ENCODE peak calls at places on chromosome 5, in nine cellular contexts. One of them, this sample, is unnamed.

GRCh38 chr5:73692166-73692640 is 66.2 kb downstream of the ARHGEF28 start:
- DNase-seq in endothelial cell: no peak
- DNase-seq in stimulated activated CD4-positive, alpha-beta T cell treated with anti-CD3 and anti-CD28 coated beads, Interleukin-2, amount 100 ng/mL, for 24 hours: no peak
- DNase-seq in HS-27A: peak; percentile 52
- DNase-seq in NCI-H1105 treated with DMSO at 0.1 percent for 48 hours: no peak
- DNase-seq in SK-N-MC: no peak
- DNase-seq in Peyer's patch: no peak
- DNase-seq in NCI-H1930: no peak
- DNase-seq in pulmonary artery endothelial cell: no peak
- DNase-seq in this sample: no peak

GRCh38 chr5:90709323-90710148 is 150.9 kb downstream of the ADGRV1 start:
- DNase-seq in HS-27A: peak; percentile 1
- DNase-seq in stimulated activated CD4-positive, alpha-beta T cell treated with anti-CD3 and anti-CD28 coated beads, Interleukin-2, amount 100 ng/mL, for 24 hours: peak; percentile 1
- DNase-seq in endothelial cell: peak; percentile 57
- DNase-seq in NCI-H1105 treated with DMSO at 0.1 percent for 48 hours: peak; percentile 28
- DNase-seq in pulmonary artery endothelial cell: peak; percentile 1
- DNase-seq in Peyer's patch: no peak
- DNase-seq in NCI-H1930: no peak
- DNase-seq in SK-N-MC: peak; percentile 12
- DNase-seq in this sample: no peak

GRCh38 chr5:73030995-73031394 is 75.2 kb downstream of the FCHO2 start:
- DNase-seq in stimulated activated CD4-positive, alpha-beta T cell treated with anti-CD3 and anti-CD28 coated beads, Interleukin-2, amount 100 ng/mL, for 24 hours: no peak
- DNase-seq in HS-27A: peak; percentile 52
- DNase-seq in NCI-H1105 treated with DMSO at 0.1 percent for 48 hours: no peak
- DNase-seq in NCI-H1930: no peak
- DNase-seq in pulmonary artery endothelial cell: peak; percentile 45
- DNase-seq in SK-N-MC: no peak
- DNase-seq in Peyer's patch: no peak
- DNase-seq in endothelial cell: no peak
- DNase-seq in this sample: no peak

GRCh38 chr5:6491548-6492290 is 43.1 kb downstream of the UBE2QL1 start:
- DNase-seq in HS-27A: no peak
- DNase-seq in endothelial cell: no peak
- DNase-seq in stimulated activated CD4-positive, alpha-beta T cell treated with anti-CD3 and anti-CD28 coated beads, Interleukin-2, amount 100 ng/mL, for 24 hours: no peak
- DNase-seq in pulmonary artery endothelial cell: no peak
- DNase-seq in SK-N-MC: no peak
- DNase-seq in NCI-H1105 treated with DMSO at 0.1 percent for 48 hours: no peak
- DNase-seq in Peyer's patch: no peak
- DNase-seq in NCI-H1930: no peak
- DNase-seq in this sample: no peak

GRCh38 chr5:123708074-123708806 is 196.3 kb downstream of the CSNK1G3 start:
- DNase-seq in SK-N-MC: no peak
- DNase-seq in Peyer's patch: no peak
- DNase-seq in NCI-H1930: no peak
- DNase-seq in NCI-H1105 treated with DMSO at 0.1 percent for 48 hours: no peak
- DNase-seq in endothelial cell: no peak
- DNase-seq in stimulated activated CD4-positive, alpha-beta T cell treated with anti-CD3 and anti-CD28 coated beads, Interleukin-2, amount 100 ng/mL, for 24 hours: no peak
- DNase-seq in pulmonary artery endothelial cell: peak; percentile 26
- DNase-seq in HS-27A: peak; percentile 73
- DNase-seq in this sample: no peak

GRCh38 chr5:139835656-139836055 is 40.0 kb downstream of the PSD2 start:
- DNase-seq in Peyer's patch: no peak
- DNase-seq in pulmonary artery endothelial cell: no peak
- DNase-seq in endothelial cell: no peak
- DNase-seq in NCI-H1930: no peak
- DNase-seq in SK-N-MC: no peak
- DNase-seq in HS-27A: no peak
- DNase-seq in stimulated activated CD4-positive, alpha-beta T cell treated with anti-CD3 and anti-CD28 coated beads, Interleukin-2, amount 100 ng/mL, for 24 hours: no peak
- DNase-seq in NCI-H1105 treated with DMSO at 0.1 percent for 48 hours: no peak
- DNase-seq in this sample: no peak

GRCh38 chr5:137199966-137200365 is 299.2 kb downstream of the SPOCK1 start:
- DNase-seq in stimulated activated CD4-positive, alpha-beta T cell treated with anti-CD3 and anti-CD28 coated beads, Interleukin-2, amount 100 ng/mL, for 24 hours: no peak
- DNase-seq in NCI-H1930: no peak
- DNase-seq in NCI-H1105 treated with DMSO at 0.1 percent for 48 hours: no peak
- DNase-seq in SK-N-MC: no peak
- DNase-seq in Peyer's patch: no peak
- DNase-seq in pulmonary artery endothelial cell: no peak
- DNase-seq in HS-27A: no peak
- DNase-seq in endothelial cell: no peak
- DNase-seq in this sample: no peak

GRCh38 chr5:172104021-172104420 is 84.0 kb downstream of the STK10 start:
- DNase-seq in stimulated activated CD4-positive, alpha-beta T cell treated with anti-CD3 and anti-CD28 coated beads, Interleukin-2, amount 100 ng/mL, for 24 hours: no peak
- DNase-seq in endothelial cell: no peak
- DNase-seq in NCI-H1930: no peak
- DNase-seq in NCI-H1105 treated with DMSO at 0.1 percent for 48 hours: no peak
- DNase-seq in pulmonary artery endothelial cell: no peak
- DNase-seq in HS-27A: no peak
- DNase-seq in Peyer's patch: no peak
- DNase-seq in SK-N-MC: no peak
- DNase-seq in this sample: no peak

GRCh38 chr5:36240779-36241635 is 718 bp downstream of the NADK2 start:
- DNase-seq in NCI-H1930: peak; percentile 53
- DNase-seq in NCI-H1105 treated with DMSO at 0.1 percent for 48 hours: peak; percentile 40
- DNase-seq in endothelial cell: peak; percentile 71
- DNase-seq in SK-N-MC: no peak
- DNase-seq in stimulated activated CD4-positive, alpha-beta T cell treated with anti-CD3 and anti-CD28 coated beads, Interleukin-2, amount 100 ng/mL, for 24 hours: peak; percentile 50
- DNase-seq in pulmonary artery endothelial cell: no peak
- DNase-seq in HS-27A: peak; percentile 48
- DNase-seq in Peyer's patch: peak; percentile 70
- DNase-seq in this sample: no peak

GRCh38 chr5:149834246-149834855 is 104.2 kb downstream of the PPARGC1B start:
- DNase-seq in SK-N-MC: peak; percentile 59
- DNase-seq in endothelial cell: peak; percentile 76
- DNase-seq in NCI-H1105 treated with DMSO at 0.1 percent for 48 hours: peak; percentile 54
- DNase-seq in NCI-H1930: peak; percentile 36
- DNase-seq in Peyer's patch: no peak
- DNase-seq in HS-27A: no peak
- DNase-seq in stimulated activated CD4-positive, alpha-beta T cell treated with anti-CD3 and anti-CD28 coated beads, Interleukin-2, amount 100 ng/mL, for 24 hours: peak; percentile 36
- DNase-seq in pulmonary artery endothelial cell: peak; percentile 67
- DNase-seq in this sample: no peak

GRCh38 chr5:43874772-43875171 is 271.8 kb downstream of the NNT start:
- DNase-seq in SK-N-MC: no peak
- DNase-seq in endothelial cell: no peak
- DNase-seq in stimulated activated CD4-positive, alpha-beta T cell treated with anti-CD3 and anti-CD28 coated beads, Interleukin-2, amount 100 ng/mL, for 24 hours: no peak
- DNase-seq in Peyer's patch: no peak
- DNase-seq in HS-27A: peak; percentile 86
- DNase-seq in pulmonary artery endothelial cell: no peak
- DNase-seq in NCI-H1930: no peak
- DNase-seq in NCI-H1105 treated with DMSO at 0.1 percent for 48 hours: no peak
- DNase-seq in this sample: no peak

GRCh38 chr5:122184676-122185255 is 55.4 kb downstream of the ZNF474 start:
- DNase-seq in stimulated activated CD4-positive, alpha-beta T cell treated with anti-CD3 and anti-CD28 coated beads, Interleukin-2, amount 100 ng/mL, for 24 hours: no peak
- DNase-seq in endothelial cell: no peak
- DNase-seq in SK-N-MC: no peak
- DNase-seq in pulmonary artery endothelial cell: no peak
- DNase-seq in HS-27A: no peak
- DNase-seq in NCI-H1105 treated with DMSO at 0.1 percent for 48 hours: no peak
- DNase-seq in Peyer's patch: no peak
- DNase-seq in NCI-H1930: no peak
- DNase-seq in this sample: no peak

GRCh38 chr5:350355-350754 is 28.8 kb downstream of the AHRR start:
- DNase-seq in pulmonary artery endothelial cell: no peak
- DNase-seq in NCI-H1930: no peak
- DNase-seq in Peyer's patch: no peak
- DNase-seq in NCI-H1105 treated with DMSO at 0.1 percent for 48 hours: no peak
- DNase-seq in HS-27A: no peak
- DNase-seq in stimulated activated CD4-positive, alpha-beta T cell treated with anti-CD3 and anti-CD28 coated beads, Interleukin-2, amount 100 ng/mL, for 24 hours: no peak
- DNase-seq in SK-N-MC: no peak
- DNase-seq in endothelial cell: no peak
- DNase-seq in this sample: no peak

GRCh38 chr5:150144876-150145275 is 10.8 kb downstream of the PDGFRB start:
- DNase-seq in pulmonary artery endothelial cell: no peak
- DNase-seq in endothelial cell: no peak
- DNase-seq in NCI-H1105 treated with DMSO at 0.1 percent for 48 hours: no peak
- DNase-seq in Peyer's patch: no peak
- DNase-seq in SK-N-MC: no peak
- DNase-seq in NCI-H1930: no peak
- DNase-seq in HS-27A: no peak
- DNase-seq in stimulated activated CD4-positive, alpha-beta T cell treated with anti-CD3 and anti-CD28 coated beads, Interleukin-2, amount 100 ng/mL, for 24 hours: no peak
- DNase-seq in this sample: no peak

GRCh38 chr5:65015767-65016166 is 247.0 kb downstream of the CWC27 start:
- DNase-seq in NCI-H1930: no peak
- DNase-seq in Peyer's patch: no peak
- DNase-seq in HS-27A: no peak
- DNase-seq in NCI-H1105 treated with DMSO at 0.1 percent for 48 hours: no peak
- DNase-seq in pulmonary artery endothelial cell: no peak
- DNase-seq in endothelial cell: no peak
- DNase-seq in stimulated activated CD4-positive, alpha-beta T cell treated with anti-CD3 and anti-CD28 coated beads, Interleukin-2, amount 100 ng/mL, for 24 hours: no peak
- DNase-seq in SK-N-MC: no peak
- DNase-seq in this sample: no peak

GRCh38 chr5:103669615-103670014 is 107.0 kb upstream of the NUDT12 start:
- DNase-seq in Peyer's patch: no peak
- DNase-seq in NCI-H1105 treated with DMSO at 0.1 percent for 48 hours: peak; percentile 93
- DNase-seq in SK-N-MC: no peak
- DNase-seq in pulmonary artery endothelial cell: no peak
- DNase-seq in NCI-H1930: peak; percentile 1
- DNase-seq in endothelial cell: no peak
- DNase-seq in stimulated activated CD4-positive, alpha-beta T cell treated with anti-CD3 and anti-CD28 coated beads, Interleukin-2, amount 100 ng/mL, for 24 hours: no peak
- DNase-seq in HS-27A: no peak
- DNase-seq in this sample: no peak

GRCh38 chr5:140565024-140565779 is 574 bp downstream of the SLC35A4 start:
- DNase-seq in endothelial cell: no peak
- DNase-seq in Peyer's patch: no peak
- DNase-seq in HS-27A: no peak
- DNase-seq in NCI-H1105 treated with DMSO at 0.1 percent for 48 hours: no peak
- DNase-seq in pulmonary artery endothelial cell: no peak
- DNase-seq in SK-N-MC: no peak
- DNase-seq in stimulated activated CD4-positive, alpha-beta T cell treated with anti-CD3 and anti-CD28 coated beads, Interleukin-2, amount 100 ng/mL, for 24 hours: no peak
- DNase-seq in NCI-H1930: no peak
- DNase-seq in this sample: no peak

GRCh38 chr5:151491059-151491458 is 43.7 kb downstream of the SLC36A1 start:
- DNase-seq in stimulated activated CD4-positive, alpha-beta T cell treated with anti-CD3 and anti-CD28 coated beads, Interleukin-2, amount 100 ng/mL, for 24 hours: no peak
- DNase-seq in Peyer's patch: no peak
- DNase-seq in SK-N-MC: no peak
- DNase-seq in HS-27A: no peak
- DNase-seq in pulmonary artery endothelial cell: no peak
- DNase-seq in NCI-H1105 treated with DMSO at 0.1 percent for 48 hours: no peak
- DNase-seq in endothelial cell: no peak
- DNase-seq in NCI-H1930: no peak
- DNase-seq in this sample: no peak

GRCh38 chr5:77863181-77863580 is 87.0 kb upstream of the TBCA start:
- DNase-seq in endothelial cell: no peak
- DNase-seq in HS-27A: no peak
- DNase-seq in NCI-H1930: no peak
- DNase-seq in pulmonary artery endothelial cell: no peak
- DNase-seq in SK-N-MC: no peak
- DNase-seq in stimulated activated CD4-positive, alpha-beta T cell treated with anti-CD3 and anti-CD28 coated beads, Interleukin-2, amount 100 ng/mL, for 24 hours: no peak
- DNase-seq in Peyer's patch: no peak
- DNase-seq in NCI-H1105 treated with DMSO at 0.1 percent for 48 hours: no peak
- DNase-seq in this sample: no peak

GRCh38 chr5:159751459-159751858 is 164.8 kb upstream of the ADRA1B start:
- DNase-seq in Peyer's patch: no peak
- DNase-seq in NCI-H1930: no peak
- DNase-seq in HS-27A: no peak
- DNase-seq in NCI-H1105 treated with DMSO at 0.1 percent for 48 hours: no peak
- DNase-seq in SK-N-MC: no peak
- DNase-seq in endothelial cell: no peak
- DNase-seq in pulmonary artery endothelial cell: no peak
- DNase-seq in stimulated activated CD4-positive, alpha-beta T cell treated with anti-CD3 and anti-CD28 coated beads, Interleukin-2, amount 100 ng/mL, for 24 hours: no peak
- DNase-seq in this sample: no peak

GRCh38 chr5:3600106-3600997 is 4.7 kb downstream of the IRX1 start:
- DNase-seq in HS-27A: no peak
- DNase-seq in NCI-H1930: no peak
- DNase-seq in Peyer's patch: no peak
- DNase-seq in endothelial cell: peak; percentile 43
- DNase-seq in pulmonary artery endothelial cell: no peak
- DNase-seq in NCI-H1105 treated with DMSO at 0.1 percent for 48 hours: no peak
- DNase-seq in stimulated activated CD4-positive, alpha-beta T cell treated with anti-CD3 and anti-CD28 coated beads, Interleukin-2, amount 100 ng/mL, for 24 hours: no peak
- DNase-seq in SK-N-MC: no peak
- DNase-seq in this sample: no peak

GRCh38 chr5:42875211-42875610 is 63.5 kb upstream of the SELENOP start:
- DNase-seq in pulmonary artery endothelial cell: no peak
- DNase-seq in SK-N-MC: no peak
- DNase-seq in NCI-H1105 treated with DMSO at 0.1 percent for 48 hours: no peak
- DNase-seq in endothelial cell: no peak
- DNase-seq in NCI-H1930: no peak
- DNase-seq in Peyer's patch: no peak
- DNase-seq in stimulated activated CD4-positive, alpha-beta T cell treated with anti-CD3 and anti-CD28 coated beads, Interleukin-2, amount 100 ng/mL, for 24 hours: no peak
- DNase-seq in HS-27A: no peak
- DNase-seq in this sample: no peak

GRCh38 chr5:137714931-137715330 is 21.0 kb downstream of the KLHL3 start:
- DNase-seq in NCI-H1930: no peak
- DNase-seq in Peyer's patch: no peak
- DNase-seq in HS-27A: no peak
- DNase-seq in pulmonary artery endothelial cell: no peak
- DNase-seq in stimulated activated CD4-positive, alpha-beta T cell treated with anti-CD3 and anti-CD28 coated beads, Interleukin-2, amount 100 ng/mL, for 24 hours: no peak
- DNase-seq in endothelial cell: no peak
- DNase-seq in SK-N-MC: no peak
- DNase-seq in NCI-H1105 treated with DMSO at 0.1 percent for 48 hours: no peak
- DNase-seq in this sample: no peak

GRCh38 chr5:115460476-115460875 is 84.1 kb downstream of the FEM1C start:
- DNase-seq in NCI-H1930: no peak
- DNase-seq in SK-N-MC: no peak
- DNase-seq in HS-27A: peak; percentile 54
- DNase-seq in NCI-H1105 treated with DMSO at 0.1 percent for 48 hours: no peak
- DNase-seq in stimulated activated CD4-positive, alpha-beta T cell treated with anti-CD3 and anti-CD28 coated beads, Interleukin-2, amount 100 ng/mL, for 24 hours: peak; percentile 10
- DNase-seq in pulmonary artery endothelial cell: peak; percentile 59
- DNase-seq in Peyer's patch: no peak
- DNase-seq in endothelial cell: no peak
- DNase-seq in this sample: no peak

GRCh38 chr5:95178046-95178651 is 106.7 kb downstream of the MCTP1 start:
- DNase-seq in pulmonary artery endothelial cell: peak; percentile 46
- DNase-seq in NCI-H1105 treated with DMSO at 0.1 percent for 48 hours: peak; percentile 1
- DNase-seq in HS-27A: peak; percentile 88
- DNase-seq in stimulated activated CD4-positive, alpha-beta T cell treated with anti-CD3 and anti-CD28 coated beads, Interleukin-2, amount 100 ng/mL, for 24 hours: no peak
- DNase-seq in endothelial cell: no peak
- DNase-seq in Peyer's patch: no peak
- DNase-seq in NCI-H1930: no peak
- DNase-seq in SK-N-MC: peak; percentile 67
- DNase-seq in this sample: no peak

GRCh38 chr5:156051972-156052371 is 275.0 kb upstream of the SGCD start:
- DNase-seq in NCI-H1930: no peak
- DNase-seq in HS-27A: no peak
- DNase-seq in NCI-H1105 treated with DMSO at 0.1 percent for 48 hours: no peak
- DNase-seq in stimulated activated CD4-positive, alpha-beta T cell treated with anti-CD3 and anti-CD28 coated beads, Interleukin-2, amount 100 ng/mL, for 24 hours: no peak
- DNase-seq in Peyer's patch: peak; percentile 47
- DNase-seq in endothelial cell: no peak
- DNase-seq in SK-N-MC: no peak
- DNase-seq in pulmonary artery endothelial cell: no peak
- DNase-seq in this sample: no peak

GRCh38 chr5:140546851-140547507 is 483 bp upstream of the EIF4EBP3 start:
- DNase-seq in SK-N-MC: no peak
- DNase-seq in NCI-H1105 treated with DMSO at 0.1 percent for 48 hours: no peak
- DNase-seq in pulmonary artery endothelial cell: no peak
- DNase-seq in HS-27A: no peak
- DNase-seq in stimulated activated CD4-positive, alpha-beta T cell treated with anti-CD3 and anti-CD28 coated beads, Interleukin-2, amount 100 ng/mL, for 24 hours: no peak
- DNase-seq in NCI-H1930: no peak
- DNase-seq in Peyer's patch: peak; percentile 75
- DNase-seq in endothelial cell: no peak
- DNase-seq in this sample: no peak

GRCh38 chr5:124963236-124963929 is 216.9 kb upstream of the ZNF608 start:
- DNase-seq in Peyer's patch: no peak
- DNase-seq in NCI-H1105 treated with DMSO at 0.1 percent for 48 hours: no peak
- DNase-seq in NCI-H1930: no peak
- DNase-seq in pulmonary artery endothelial cell: no peak
- DNase-seq in HS-27A: no peak
- DNase-seq in stimulated activated CD4-positive, alpha-beta T cell treated with anti-CD3 and anti-CD28 coated beads, Interleukin-2, amount 100 ng/mL, for 24 hours: no peak
- DNase-seq in SK-N-MC: peak; percentile 92
- DNase-seq in endothelial cell: no peak
- DNase-seq in this sample: no peak

GRCh38 chr5:131635755-131636479 is 888 bp upstream of the RAPGEF6 start:
- DNase-seq in endothelial cell: no peak
- DNase-seq in HS-27A: no peak
- DNase-seq in NCI-H1105 treated with DMSO at 0.1 percent for 48 hours: peak; percentile 39
- DNase-seq in stimulated activated CD4-positive, alpha-beta T cell treated with anti-CD3 and anti-CD28 coated beads, Interleukin-2, amount 100 ng/mL, for 24 hours: no peak
- DNase-seq in NCI-H1930: no peak
- DNase-seq in SK-N-MC: no peak
- DNase-seq in Peyer's patch: no peak
- DNase-seq in pulmonary artery endothelial cell: no peak
- DNase-seq in this sample: no peak

GRCh38 chr5:148909001-148909400 is 82.6 kb downstream of the ADRB2 start:
- DNase-seq in Peyer's patch: no peak
- DNase-seq in pulmonary artery endothelial cell: peak; percentile 77
- DNase-seq in endothelial cell: no peak
- DNase-seq in NCI-H1930: no peak
- DNase-seq in SK-N-MC: no peak
- DNase-seq in HS-27A: no peak
- DNase-seq in NCI-H1105 treated with DMSO at 0.1 percent for 48 hours: no peak
- DNase-seq in stimulated activated CD4-positive, alpha-beta T cell treated with anti-CD3 and anti-CD28 coated beads, Interleukin-2, amount 100 ng/mL, for 24 hours: no peak
- DNase-seq in this sample: no peak

GRCh38 chr5:72474117-72474915 is 32.9 kb downstream of the ZNF366 start:
- DNase-seq in pulmonary artery endothelial cell: no peak
- DNase-seq in NCI-H1105 treated with DMSO at 0.1 percent for 48 hours: no peak
- DNase-seq in SK-N-MC: peak; percentile 12
- DNase-seq in Peyer's patch: no peak
- DNase-seq in NCI-H1930: no peak
- DNase-seq in endothelial cell: no peak
- DNase-seq in HS-27A: no peak
- DNase-seq in stimulated activated CD4-positive, alpha-beta T cell treated with anti-CD3 and anti-CD28 coated beads, Interleukin-2, amount 100 ng/mL, for 24 hours: no peak
- DNase-seq in this sample: no peak